ENCODE peak calls at places on chromosomes 16 and 17, in four cellular contexts. One of them, this sample, is unnamed.

GRCh38 chr16:85128079-85128837 is 16.0 kb upstream of the CIBAR2 start:
- DNase-seq in K562: no peak
- DNase-seq in SK-N-SH: no peak
- DNase-seq in GM12878: no peak
- DNase-seq in this sample: no peak

GRCh38 chr17:31391496-31391949 is at the start of gene RAB11FIP4:
- DNase-seq in K562: peak; percentile 55
- DNase-seq in SK-N-SH: peak; percentile 91
- DNase-seq in GM12878: no peak
- DNase-seq in this sample: peak; percentile 59

GRCh38 chr16:15576960-15577958 is 65.7 kb downstream of the MARF1 start:
- DNase-seq in K562: peak; percentile 75
- DNase-seq in SK-N-SH: no peak
- DNase-seq in GM12878: no peak
- DNase-seq in this sample: no peak

GRCh38 chr17:71409712-71410111 is 711.1 kb upstream of the SOX9 start:
- DNase-seq in GM12878: no peak
- DNase-seq in SK-N-SH: no peak
- DNase-seq in K562: no peak
- DNase-seq in this sample: no peak

GRCh38 chr16:78675312-78675711 is 575.9 kb downstream of the WWOX start:
- DNase-seq in K562: no peak
- DNase-seq in SK-N-SH: no peak
- DNase-seq in GM12878: no peak
- DNase-seq in this sample: no peak

GRCh38 chr16:72110662-72111615 is 17.3 kb downstream of the DHX38 start:
- DNase-seq in K562: no peak
- DNase-seq in GM12878: no peak
- DNase-seq in SK-N-SH: no peak
- DNase-seq in this sample: no peak

GRCh38 chr17:28579526-28579925 is 2.8 kb upstream of the ALDOC start:
- DNase-seq in SK-N-SH: no peak
- DNase-seq in GM12878: no peak
- DNase-seq in K562: no peak
- DNase-seq in this sample: no peak

GRCh38 chr17:60720763-60721531 is 43.3 kb downstream of the BCAS3 start:
- DNase-seq in SK-N-SH: peak; percentile 66
- DNase-seq in K562: peak; percentile 50
- DNase-seq in GM12878: peak; percentile 24
- DNase-seq in this sample: peak; percentile 16

GRCh38 chr17:36742267-36743000 is 141.1 kb downstream of the MRM1 start:
- DNase-seq in SK-N-SH: no peak
- DNase-seq in K562: no peak
- DNase-seq in GM12878: no peak
- DNase-seq in this sample: peak; percentile 45

GRCh38 chr17:32491371-32492280 is 4.8 kb downstream of the CDK5R1 start:
- DNase-seq in SK-N-SH: peak; percentile 47
- DNase-seq in K562: peak; percentile 56
- DNase-seq in GM12878: no peak
- DNase-seq in this sample: no peak

GRCh38 chr17:17120294-17120693 is 78.0 kb downstream of the MPRIP start:
- DNase-seq in GM12878: no peak
- DNase-seq in K562: peak; percentile 22
- DNase-seq in SK-N-SH: no peak
- DNase-seq in this sample: no peak

GRCh38 chr17:75517277-75517865 is 1.0 kb downstream of the TSEN54 start:
- DNase-seq in GM12878: no peak
- DNase-seq in K562: peak; percentile 40
- DNase-seq in SK-N-SH: peak; percentile 66
- DNase-seq in this sample: no peak

GRCh38 chr17:77300016-77300686 is 159.4 kb downstream of the SEC14L1 start:
- DNase-seq in GM12878: no peak
- DNase-seq in K562: no peak
- DNase-seq in SK-N-SH: no peak
- DNase-seq in this sample: no peak

GRCh38 chr17:75012320-75013076 is at the start of gene MRPL58:
- DNase-seq in GM12878: peak; percentile 60
- DNase-seq in K562: peak; percentile 89
- DNase-seq in SK-N-SH: peak; percentile 96
- DNase-seq in this sample: peak; percentile 94

GRCh38 chr17:9350083-9350482 is 225.5 kb downstream of the STX8 start:
- DNase-seq in SK-N-SH: no peak
- DNase-seq in GM12878: no peak
- DNase-seq in K562: no peak
- DNase-seq in this sample: no peak

GRCh38 chr17:42422412-42422957 is 571 bp downstream of the CAVIN1 start:
- DNase-seq in K562: peak; percentile 64
- DNase-seq in SK-N-SH: peak; percentile 64
- DNase-seq in GM12878: no peak
- DNase-seq in this sample: peak; percentile 53

GRCh38 chr17:42484304-42484703 is 25.6 kb downstream of the ATP6V0A1 start:
- DNase-seq in GM12878: peak; percentile 70
- DNase-seq in K562: no peak
- DNase-seq in SK-N-SH: no peak
- DNase-seq in this sample: no peak

DNA sequence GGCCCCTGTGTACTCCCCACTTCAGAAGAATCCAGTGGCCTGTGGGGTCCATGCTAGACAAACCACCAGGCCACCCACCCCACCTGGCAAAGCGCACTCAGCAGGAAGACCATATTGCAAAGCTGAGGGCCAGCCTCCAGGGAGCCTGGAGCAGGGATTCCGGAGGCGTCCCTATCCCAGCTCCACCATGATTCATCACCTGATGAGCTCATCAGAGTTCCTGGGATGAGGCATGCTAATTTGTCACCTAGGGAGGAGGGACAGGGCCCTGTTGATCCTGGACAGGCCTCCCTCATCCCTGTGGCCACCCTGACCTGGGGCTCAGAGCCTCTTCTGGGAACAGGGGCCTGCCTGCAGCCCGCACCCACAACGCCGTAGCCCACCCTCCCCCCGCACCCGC is 131.6 kb upstream of the PLCG2 start:
- DNase-seq in GM12878: no peak
- DNase-seq in K562: no peak
- DNase-seq in SK-N-SH: no peak
- DNase-seq in this sample: no peak
- TF ChIP-seq USF1 in GM12878: no peak
- TF ChIP-seq USF1 in K562: no peak
- TF ChIP-seq USF1 in SK-N-SH: no peak
- TF ChIP-seq USF1 in this sample: no peak

DNA sequence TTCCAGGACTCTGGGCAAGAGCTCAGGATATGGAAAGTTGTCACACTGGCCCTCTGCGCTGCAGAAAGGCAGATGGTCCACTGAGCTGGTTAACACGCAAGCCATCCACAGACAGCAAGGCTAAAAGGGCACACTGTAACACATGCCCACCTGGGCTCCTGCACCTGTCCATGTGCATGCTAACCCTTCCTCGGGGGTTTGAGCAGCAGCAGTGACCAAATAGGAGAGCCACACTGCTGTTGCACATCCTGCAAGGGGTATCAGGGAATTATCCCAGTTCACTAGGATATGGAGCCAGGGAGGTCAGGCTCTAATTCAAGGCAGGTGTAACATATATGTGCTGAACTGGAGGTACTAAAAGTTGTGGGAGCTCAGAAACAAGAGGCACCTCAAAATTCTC is 471.0 kb upstream of the CDH5 start:
- DNase-seq in SK-N-SH: no peak
- DNase-seq in K562: no peak
- DNase-seq in GM12878: no peak
- DNase-seq in this sample: no peak
- TF ChIP-seq USF1 in SK-N-SH: no peak
- TF ChIP-seq USF1 in K562: no peak
- TF ChIP-seq USF1 in GM12878: no peak
- TF ChIP-seq USF1 in this sample: no peak

GRCh38 chr16:4316103-4316731 is 350 bp downstream of the GLIS2 start:
- DNase-seq in SK-N-SH: peak; percentile 78
- DNase-seq in GM12878: no peak
- DNase-seq in K562: peak; percentile 61
- DNase-seq in this sample: no peak
- TF ChIP-seq USF1 in SK-N-SH: no peak
- TF ChIP-seq USF1 in GM12878: no peak
- TF ChIP-seq USF1 in K562: no peak
- TF ChIP-seq USF1 in this sample: no peak

GRCh38 chr17:57551321-57552079 is 193.6 kb downstream of the CCDC182 start:
- DNase-seq in SK-N-SH: no peak
- DNase-seq in K562: no peak
- DNase-seq in GM12878: peak; percentile 69
- DNase-seq in this sample: no peak
- TF ChIP-seq USF1 in SK-N-SH: no peak
- TF ChIP-seq USF1 in K562: no peak
- TF ChIP-seq USF1 in GM12878: no peak
- TF ChIP-seq USF1 in this sample: no peak

GRCh38 chr16:366476-366875 is 3.9 kb downstream of the MRPL28 start:
- DNase-seq in GM12878: no peak
- DNase-seq in SK-N-SH: no peak
- DNase-seq in K562: no peak
- DNase-seq in this sample: no peak

GRCh38 chr16:364091-364490 is 6.2 kb downstream of the MRPL28 start:
- DNase-seq in SK-N-SH: peak; percentile 57
- DNase-seq in GM12878: no peak
- DNase-seq in K562: no peak
- DNase-seq in this sample: no peak

GRCh38 chr16:367333-367903 is 2.9 kb downstream of the MRPL28 start:
- DNase-seq in SK-N-SH: no peak
- DNase-seq in GM12878: no peak
- DNase-seq in K562: no peak
- DNase-seq in this sample: no peak

GRCh38 chr16:363110-364090 is 6.9 kb downstream of the MRPL28 start:
- DNase-seq in GM12878: no peak
- DNase-seq in K562: no peak
- DNase-seq in SK-N-SH: peak; percentile 58
- DNase-seq in this sample: no peak

GRCh38 chr16:364595-365491 is 5.5 kb downstream of the MRPL28 start:
- DNase-seq in SK-N-SH: no peak
- DNase-seq in K562: no peak
- DNase-seq in GM12878: no peak
- DNase-seq in this sample: no peak
- TF ChIP-seq USF1 in SK-N-SH: no peak
- TF ChIP-seq USF1 in K562: peak; percentile 39
- TF ChIP-seq USF1 in GM12878: no peak
- TF ChIP-seq USF1 in this sample: no peak

GRCh38 chr17:81722184-81723120 is 10.4 kb downstream of the SLC25A10 start:
- DNase-seq in K562: peak; percentile 80
- DNase-seq in GM12878: no peak
- DNase-seq in SK-N-SH: peak; percentile 64
- DNase-seq in this sample: no peak
- TF ChIP-seq USF1 in K562: no peak
- TF ChIP-seq USF1 in GM12878: no peak
- TF ChIP-seq USF1 in SK-N-SH: no peak
- TF ChIP-seq USF1 in this sample: no peak

GRCh38 chr16:27312580-27313421 is 973 bp upstream of the IL4R start:
- DNase-seq in K562: no peak
- DNase-seq in GM12878: no peak
- DNase-seq in SK-N-SH: no peak
- DNase-seq in this sample: no peak

GRCh38 chr16:27311897-27312303 is 1.9 kb upstream of the IL4R start:
- DNase-seq in GM12878: no peak
- DNase-seq in SK-N-SH: no peak
- DNase-seq in K562: no peak
- DNase-seq in this sample: no peak

GRCh38 chr16:27314986-27315332 is 1.2 kb downstream of the IL4R start:
- DNase-seq in K562: no peak
- DNase-seq in GM12878: no peak
- DNase-seq in SK-N-SH: no peak
- DNase-seq in this sample: no peak

GRCh38 chr16:27314161-27314723 is 468 bp downstream of the IL4R start:
- DNase-seq in K562: no peak
- DNase-seq in GM12878: no peak
- DNase-seq in SK-N-SH: peak; percentile 39
- DNase-seq in this sample: peak; percentile 34

GRCh38 chr16:27313422-27314160 is at the start of gene IL4R:
- DNase-seq in GM12878: no peak
- DNase-seq in K562: peak; percentile 46
- DNase-seq in SK-N-SH: peak; percentile 74
- DNase-seq in this sample: peak; percentile 58
- TF ChIP-seq USF1 in GM12878: no peak
- TF ChIP-seq USF1 in K562: no peak
- TF ChIP-seq USF1 in SK-N-SH: no peak
- TF ChIP-seq USF1 in this sample: no peak

GRCh38 chr16:56199164-56199563 is 7.9 kb downstream of the GNAO1 start:
- DNase-seq in SK-N-SH: no peak
- DNase-seq in GM12878: peak; percentile 39
- DNase-seq in K562: no peak
- DNase-seq in this sample: no peak

GRCh38 chr16:56201030-56201429 is 9.7 kb downstream of the GNAO1 start:
- DNase-seq in K562: no peak
- DNase-seq in SK-N-SH: no peak
- DNase-seq in GM12878: no peak
- DNase-seq in this sample: no peak

GRCh38 chr16:56202036-56202435 is 10.7 kb downstream of the GNAO1 start:
- DNase-seq in K562: no peak
- DNase-seq in SK-N-SH: no peak
- DNase-seq in GM12878: no peak
- DNase-seq in this sample: no peak

GRCh38 chr16:56204836-56205235 is 13.5 kb downstream of the GNAO1 start:
- DNase-seq in K562: no peak
- DNase-seq in SK-N-SH: no peak
- DNase-seq in GM12878: no peak
- DNase-seq in this sample: no peak

DNA sequence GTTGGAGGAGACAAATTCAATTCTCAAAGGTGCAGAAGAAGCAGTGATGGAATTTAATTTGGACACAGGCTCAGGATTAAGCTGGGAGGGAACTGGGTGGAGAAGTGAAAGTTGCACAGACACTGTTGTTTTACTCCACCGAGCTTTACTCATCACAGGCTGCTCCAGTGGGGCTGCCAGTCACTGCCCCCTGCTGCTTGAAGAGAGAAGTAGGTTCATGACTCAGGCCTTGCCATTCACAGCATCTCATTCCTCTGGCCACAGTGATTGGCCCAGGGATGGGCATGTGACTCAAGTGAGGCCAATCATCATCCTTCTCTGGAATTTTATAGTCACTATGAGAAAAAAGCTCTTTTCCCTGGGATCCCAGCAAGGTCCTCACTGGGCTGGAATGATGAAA is 11.8 kb downstream of the GNAO1 start:
- DNase-seq in K562: peak; percentile 67
- DNase-seq in SK-N-SH: peak; percentile 44
- DNase-seq in GM12878: no peak
- DNase-seq in this sample: peak; percentile 45
- TF ChIP-seq USF1 in K562: peak; percentile 86
- TF ChIP-seq USF1 in SK-N-SH: peak; percentile 74
- TF ChIP-seq USF1 in GM12878: peak; percentile 85
- TF ChIP-seq USF1 in this sample: peak; percentile 84

GRCh38 chr17:44115585-44116415 is 7.6 kb downstream of the HDAC5 start:
- DNase-seq in K562: peak; percentile 73
- DNase-seq in SK-N-SH: peak; percentile 83
- DNase-seq in GM12878: no peak
- DNase-seq in this sample: peak; percentile 70
- TF ChIP-seq USF1 in K562: no peak
- TF ChIP-seq USF1 in SK-N-SH: no peak
- TF ChIP-seq USF1 in GM12878: no peak
- TF ChIP-seq USF1 in this sample: no peak

This sample was measured in WTC11.